ENCODE peak calls at places on chromosomes 12 and 14, in six cellular contexts. B is cardiac muscle cell, Z is adrenal gland, J is heart right ventricle, H is endodermal cell, S is right atrium auricular region. C is an unnamed sample.
A peak's percentile ranks its signal among the peaks of the same experiment; 100 is the strongest.

GRCh38 chr12:107654866-107655265 is 30.7 kb upstream of the PWP1 start:
- DNase-seq in Z (no peak), H (no peak), B (no peak), S (no peak), J (no peak), C (no peak)

GRCh38 chr14:62889354-62889753 is 155.9 kb downstream of the KCNH5 start:
- DNase-seq in Z (no peak), J (no peak), B (peak; percentile 7), S (no peak), H (no peak), C (no peak)

GRCh38 chr12:132078190-132078589 is 65.9 kb downstream of the DDX51 start:
- DNase-seq in Z (no peak), J (peak; percentile 43), B (peak; percentile 93), S (no peak), H (no peak), C (no peak)

GRCh38 chr14:67517083-67517482 is 16.0 kb upstream of the PLEKHH1 start:
- DNase-seq in Z (peak; percentile 72), J (peak; percentile 21), S (no peak), B (peak; percentile 43), H (peak; percentile 80), C (no peak)

GRCh38 chr12:22792198-22792597 is 167.2 kb downstream of the ETNK1 start:
- DNase-seq in S (no peak), Z (no peak), H (no peak), J (no peak), B (no peak), C (no peak)

GRCh38 chr14:22334627-22335026 is 254.4 kb downstream of the DAD1 start:
- DNase-seq in Z (no peak), B (no peak), J (no peak), S (no peak), H (peak; percentile 64), C (no peak)

GRCh38 chr14:51455041-51455835 is 196.5 kb upstream of the FRMD6 start:
- DNase-seq in H (no peak), S (no peak), Z (no peak), J (no peak), B (no peak), C (no peak)

GRCh38 chr12:38949363-38949762 is 44.0 kb upstream of the CPNE8 start:
- DNase-seq in B (no peak), Z (no peak), J (no peak), H (no peak), S (no peak), C (no peak)

GRCh38 chr12:10615532-10615931 is 2.1 kb upstream of the MAGOHB start:
- DNase-seq in S (no peak), J (no peak), Z (no peak), B (no peak), H (no peak), C (no peak)

GRCh38 chr14:81435578-81436295 is 35.6 kb upstream of the STON2 start:
- DNase-seq in Z (peak; percentile 59), S (peak; percentile 66), B (peak; percentile 35), H (peak; percentile 90), J (peak; percentile 31), C (peak; percentile 49)

GRCh38 chr14:89702151-89702936 is 252.2 kb downstream of the EFCAB11 start:
- DNase-seq in J (peak; percentile 52), S (no peak), B (peak; percentile 59), H (no peak), Z (peak; percentile 55), C (no peak)

DNA sequence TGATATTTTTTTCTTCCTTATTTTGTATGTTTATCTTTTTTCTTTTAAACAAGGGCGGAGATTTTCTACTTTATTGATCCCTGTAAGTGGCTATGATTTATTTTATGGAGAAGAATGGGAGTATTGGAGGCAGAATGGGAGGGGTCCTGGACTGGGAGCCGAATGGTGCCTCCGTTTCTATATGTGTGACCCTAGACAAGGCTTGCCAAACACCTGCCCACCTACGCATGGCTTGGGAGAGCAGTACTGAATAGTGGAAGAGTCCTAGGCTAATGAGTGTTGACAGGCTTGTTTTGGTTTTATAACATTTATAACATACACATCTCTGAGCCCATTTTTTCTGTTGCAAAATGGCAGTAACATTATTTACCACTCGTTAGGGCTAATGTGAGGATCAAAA is 29.0 kb downstream of the STK38L start:
- DNase-seq in Z (no peak), S (no peak), J (no peak), B (no peak), H (no peak), C (no peak)
- H3K4me1 ChIP-seq in Z (peaks cover 38% of the 10 kb centered on the region), S (no peaks in the 10 kb centered on the region), J (peaks cover 49% of the 10 kb centered on the region), B (peaks cover 18% of the 10 kb centered on the region), H (peaks cover 4% of the 10 kb centered on the region), C (no peaks in the 10 kb centered on the region)

GRCh38 chr12:109966531-109966930 is 29.6 kb downstream of the GIT2 start:
- DNase-seq in B (no peak), H (no peak), S (no peak), Z (no peak), J (no peak), C (no peak)
- TF ChIP-seq CTCF in B (no peak), H (no peak), S (no peak), Z (no peak), J (no peak), C (no peak)

GRCh38 chr12:16220120-16220519 is 57.4 kb downstream of the SLC15A5 start:
- DNase-seq in J (no peak), H (no peak), S (no peak), Z (no peak), B (no peak), C (no peak)
- H3K4me1 ChIP-seq in J (no peaks in the 10 kb centered on the region), H (no peaks in the 10 kb centered on the region), S (no peaks in the 10 kb centered on the region), Z (no peaks in the 10 kb centered on the region), B (no peaks in the 10 kb centered on the region), C (no peaks in the 10 kb centered on the region)

GRCh38 chr12:57430117-57430930 is 519 bp downstream of the R3HDM2 start:
- DNase-seq in J (peak; percentile 48), Z (peak; percentile 65), H (peak; percentile 90), S (no peak), B (peak; percentile 30), C (peak; percentile 68)
- TF ChIP-seq CTCF in J (no peak), Z (no peak), H (peak; percentile 51), S (peak; percentile 37), B (no peak), C (no peak)

DNA sequence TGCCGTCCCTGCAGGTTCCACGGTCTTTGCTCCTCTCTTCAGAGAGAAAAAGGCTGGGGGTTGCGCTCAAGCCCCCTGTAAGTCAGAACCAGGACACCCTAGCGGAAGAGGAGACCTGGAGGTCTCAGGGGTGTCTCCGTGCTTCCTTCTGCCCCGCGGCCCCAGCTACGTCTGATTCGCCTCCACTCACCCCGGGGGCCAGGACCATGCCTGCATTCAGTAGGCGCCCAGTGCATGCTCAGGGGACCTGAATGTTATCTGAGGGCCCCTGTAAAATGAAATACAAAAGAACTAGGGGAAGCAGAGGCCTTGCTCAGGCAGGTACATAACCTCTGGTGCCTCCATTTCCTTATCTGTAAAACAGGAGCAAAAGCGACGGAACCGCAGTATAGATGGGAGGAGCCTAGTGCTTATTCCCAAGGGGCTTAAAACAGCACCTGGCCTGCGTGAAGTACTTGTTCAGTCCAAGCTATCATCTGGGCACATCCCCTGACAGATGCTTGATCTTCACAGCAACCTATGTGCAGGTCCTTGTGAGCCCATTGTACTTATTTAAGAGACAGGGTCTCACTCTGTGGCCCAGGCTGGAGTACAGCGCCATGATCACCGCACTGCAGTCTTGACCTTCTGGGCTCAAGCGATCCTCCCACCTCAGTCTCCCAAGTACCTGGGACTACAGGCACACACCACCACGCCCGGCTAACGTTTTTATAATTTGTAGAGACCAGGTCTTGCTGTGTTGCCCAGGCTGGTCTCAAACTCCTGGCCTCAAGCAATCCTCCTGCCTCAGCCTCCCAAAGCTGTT is 110.3 kb upstream of the NCOR2 start:
- DNase-seq in B (no peak), S (no peak), H (no peak), Z (no peak), J (no peak), C (no peak)
- H3K4me1 ChIP-seq in B (peaks cover 7% of the 10 kb centered on the region), S (no peaks in the 10 kb centered on the region), H (peaks cover 3% of the 10 kb centered on the region), Z (peaks cover 64% of the 10 kb centered on the region), J (peaks cover 58% of the 10 kb centered on the region), C (no peaks in the 10 kb centered on the region)

GRCh38 chr12:104458645-104459555 is 2.2 kb downstream of the CHST11 start:
- DNase-seq in J (peak; percentile 31), Z (peak; percentile 58), S (no peak), B (peak; percentile 46), H (peak; percentile 80), C (no peak)
- TF ChIP-seq CTCF in J (no peak), Z (no peak), S (no peak), B (no peak), H (no peak), C (no peak)

GRCh38 chr14:103392106-103392505 is 6.9 kb downstream of the MARK3 start:
- DNase-seq in H (no peak), S (peak; percentile 7), Z (no peak), B (no peak), J (no peak), C (no peak)
- H3K4me1 ChIP-seq in H (peaks cover 5% of the 10 kb centered on the region), S (no peaks in the 10 kb centered on the region), Z (peaks cover 85% of the 10 kb centered on the region), B (peaks cover 43% of the 10 kb centered on the region), J (peaks cover 87% of the 10 kb centered on the region), C (peaks cover 62% of the 10 kb centered on the region)